ENCODE peak calls at places on chromosomes 12 and 14, in five cellular contexts. W is left lung, H is bronchial epithelial cell, T is WERI-Rb-1, U is hepatocyte. A is an unnamed sample.

GRCh38 chr14:80152166-80152565 is 59.1 kb downstream of the DIO2 start:
- DNase-seq in W (no peak), T (no peak), U (no peak), H (peak; percentile 35), A (peak; percentile 57)

GRCh38 chr12:15563683-15564082 is 225.5 kb downstream of the EPS8 start:
- DNase-seq in W (no peak), H (peak; percentile 70), U (no peak), T (no peak), A (peak; percentile 68)

GRCh38 chr12:70258605-70259403 is 15.6 kb downstream of the CNOT2 start:
- DNase-seq in H (peak; percentile 24), T (no peak), U (no peak), W (no peak), A (peak; percentile 30)

GRCh38 chr12:131783915-131784541 is 44.2 kb upstream of the MMP17 start:
- DNase-seq in H (peak; percentile 89), T (no peak), W (no peak), U (no peak), A (peak; percentile 82)

GRCh38 chr14:36485773-36486172 is 34.3 kb downstream of the NKX2-1 start:
- DNase-seq in H (no peak), T (no peak), U (no peak), W (no peak), A (no peak)

GRCh38 chr12:24773996-24774395 is 174.9 kb downstream of the BCAT1 start:
- DNase-seq in W (no peak), T (no peak), H (no peak), U (no peak), A (no peak)

GRCh38 chr12:121637231-121637914 is 11.0 kb downstream of the ORAI1 start:
- DNase-seq in H (no peak), U (no peak), W (peak; percentile 86), T (no peak), A (no peak)

GRCh38 chr12:122081108-122081696 is 2.6 kb downstream of the MLXIP start:
- DNase-seq in T (no peak), W (peak; percentile 50), U (no peak), H (peak; percentile 89), A (peak; percentile 84)

GRCh38 chr14:95394981-95395737 is 75.5 kb upstream of the CLMN start:
- DNase-seq in H (peak; percentile 15), T (no peak), W (no peak), U (no peak), A (peak; percentile 41)

GRCh38 chr12:45730842-45731336 is 1.4 kb downstream of the ARID2 start:
- DNase-seq in H (peak; percentile 35), U (no peak), W (no peak), T (no peak), A (peak; percentile 19)

GRCh38 chr14:101601603-101602465 is 40.5 kb downstream of the DIO3 start:
- DNase-seq in W (peak; percentile 72), H (no peak), U (no peak), T (no peak), A (no peak)

GRCh38 chr12:16348435-16349131 is 1.1 kb downstream of the MGST1 start:
- DNase-seq in U (no peak), T (no peak), W (no peak), H (no peak), A (peak; percentile 20)

GRCh38 chr12:118714051-118714460 is 267.3 kb upstream of the SRRM4 start:
- DNase-seq in H (peak; percentile 2), T (peak; percentile 82), U (peak; percentile 57), W (no peak), A (no peak)

GRCh38 chr12:50723870-50724269 is 40.0 kb upstream of the ATF1 start:
- DNase-seq in W (no peak), U (no peak), H (no peak), T (no peak), A (no peak)

GRCh38 chr12:14403711-14404164 is 38.3 kb downstream of the ATF7IP start:
- DNase-seq in T (no peak), U (peak; percentile 67), H (peak; percentile 61), W (no peak), A (peak; percentile 60)

GRCh38 chr12:63415357-63415756 is 252.9 kb downstream of the DPY19L2 start:
- DNase-seq in T (no peak), U (no peak), W (no peak), H (no peak), A (no peak)

GRCh38 chr12:81085832-81086231 is 8.0 kb downstream of the ACSS3 start:
- DNase-seq in T (no peak), W (no peak), H (no peak), U (no peak), A (no peak)

GRCh38 chr14:77301103-77301502 is 19.6 kb downstream of the POMT2 start:
- DNase-seq in U (peak; percentile 87), H (peak; percentile 74), W (no peak), T (peak; percentile 91), A (peak; percentile 87)

GRCh38 chr14:89924224-89924623 is 30.3 kb downstream of the EFCAB11 start:
- DNase-seq in U (no peak), W (no peak), H (no peak), T (no peak), A (no peak)
- TF ChIP-seq CTCF in U (no peak), W (no peak), H (no peak), T (no peak), A (no peak)

DNA sequence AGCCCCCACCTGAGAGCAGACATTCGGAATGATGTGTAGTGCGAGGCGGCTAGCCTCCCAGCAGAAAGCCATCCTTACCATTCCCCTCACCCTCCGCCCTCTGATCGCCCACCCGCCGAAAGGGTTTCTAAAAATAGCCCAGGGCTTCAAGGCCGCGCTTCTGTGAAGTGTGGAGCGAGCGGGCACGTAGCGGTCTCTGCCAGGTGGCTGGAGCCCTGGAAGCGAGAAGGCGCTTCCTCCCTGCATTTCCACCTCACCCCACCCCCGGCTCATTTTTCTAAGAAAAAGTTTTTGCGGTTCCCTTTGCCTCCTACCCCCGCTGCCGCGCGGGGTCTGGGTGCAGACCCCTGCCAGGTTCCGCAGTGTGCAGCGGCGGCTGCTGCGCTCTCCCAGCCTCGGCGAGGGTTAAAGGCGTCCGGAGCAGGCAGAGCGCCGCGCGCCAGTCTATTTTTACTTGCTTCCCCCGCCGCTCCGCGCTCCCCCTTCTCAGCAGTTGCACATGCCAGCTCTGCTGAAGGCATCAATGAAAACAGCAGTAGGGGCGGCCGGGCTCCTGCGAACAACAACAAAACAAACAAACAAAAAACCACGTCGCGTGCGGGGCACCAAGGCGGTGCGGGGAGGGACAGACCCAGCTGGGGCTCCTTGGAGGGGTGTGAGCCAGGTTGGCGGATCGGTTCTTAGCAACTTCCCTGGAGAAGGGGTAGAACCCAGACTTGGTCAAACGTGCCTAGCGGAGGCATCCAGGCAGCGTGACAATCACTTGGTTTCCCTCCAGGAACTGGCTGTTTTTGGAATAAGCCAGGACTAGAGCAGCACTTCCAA is 2.4 kb downstream of the PRMT8 start:
- DNase-seq in U (no peak), W (peak; percentile 77), T (peak; percentile 31), H (no peak), A (no peak)
- H3K4me3 ChIP-seq in U (no peak overlapping the region), W (no peak overlapping the region), T (peak overlapping the region; percentile 46), H (no peak overlapping the region), A (no peak overlapping the region)

GRCh38 chr12:91055976-91056375 is 1.8 kb downstream of the KERA start:
- DNase-seq in U (no peak), W (no peak), T (no peak), H (no peak), A (no peak)
- TF ChIP-seq CTCF in U (no peak), W (no peak), T (no peak), H (no peak), A (no peak)

DNA sequence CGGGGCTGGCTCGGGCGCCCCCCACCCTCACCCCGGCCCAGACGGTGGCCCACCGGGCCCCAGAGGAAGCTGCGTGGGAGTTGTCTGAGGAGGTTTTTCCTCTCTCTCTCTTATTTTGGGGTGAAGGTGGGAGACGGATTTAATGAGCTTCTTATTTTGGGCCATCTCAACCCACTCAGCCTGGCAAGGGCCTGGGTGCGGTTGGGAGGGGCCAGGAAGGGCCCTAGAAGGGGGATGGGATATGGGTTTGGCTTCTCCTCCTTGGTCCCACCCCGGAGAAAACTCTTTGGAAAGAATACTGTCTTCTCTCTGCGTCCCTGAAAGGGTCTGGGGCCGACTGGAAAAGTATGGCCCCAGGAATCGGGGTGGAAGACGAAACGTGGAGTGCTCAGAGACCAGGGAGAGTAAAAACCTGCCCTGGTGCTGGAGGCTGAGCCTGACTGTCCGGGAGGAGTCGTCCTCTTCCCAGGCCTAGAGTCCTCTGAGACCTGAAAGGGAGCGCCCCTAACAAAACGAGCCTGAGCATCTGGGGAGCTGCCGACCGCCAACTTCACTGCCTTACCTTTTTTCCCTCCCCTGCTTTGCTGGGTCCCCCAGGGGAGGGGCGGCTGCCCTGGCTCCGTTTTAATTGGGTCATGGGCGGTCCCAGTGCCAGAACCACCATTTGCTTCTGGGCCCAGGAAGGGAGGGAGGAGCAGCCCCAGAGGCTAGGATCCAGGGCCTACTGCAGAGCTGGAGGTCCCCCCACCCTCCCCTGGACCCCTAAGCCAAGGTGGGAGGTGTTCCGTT is 1.6 kb downstream of the MMP14 start:
- DNase-seq in U (peak; percentile 55), W (no peak), T (no peak), H (peak; percentile 46), A (peak; percentile 45)
- H3K4me3 ChIP-seq in U (peak overlapping the region; percentile 89), W (peak overlapping the region; percentile 78), T (no peak overlapping the region), H (peak overlapping the region; percentile 68), A (peak overlapping the region; percentile 93)

A was measured in epithelial cell of esophagus.